ENCODE peak calls at places on chromosomes 11 and 22, in nine cellular contexts. One of them, this sample, is unnamed.

GRCh38 chr22:27842994-27843431 is 41.5 kb upstream of the MN1 start:
- DNase-seq in pancreas: no peak
- DNase-seq in transverse colon: no peak
- DNase-seq in tibial artery: no peak
- DNase-seq in H1: no peak
- DNase-seq in breast epithelium: no peak
- DNase-seq in upper lobe of right lung: no peak
- DNase-seq in HL-60: no peak
- DNase-seq in left lung: no peak
- DNase-seq in this sample: no peak

GRCh38 chr11:10984250-10984649 is 126.4 kb upstream of the ZBED5 start:
- DNase-seq in left lung: no peak
- DNase-seq in HL-60: no peak
- DNase-seq in upper lobe of right lung: no peak
- DNase-seq in transverse colon: no peak
- DNase-seq in tibial artery: no peak
- DNase-seq in H1: no peak
- DNase-seq in pancreas: no peak
- DNase-seq in breast epithelium: no peak
- DNase-seq in this sample: no peak

GRCh38 chr22:21837184-21837979 is 30.1 kb downstream of the MAPK1 start:
- DNase-seq in breast epithelium: peak; percentile 40
- DNase-seq in tibial artery: no peak
- DNase-seq in transverse colon: no peak
- DNase-seq in H1: peak; percentile 23
- DNase-seq in upper lobe of right lung: no peak
- DNase-seq in pancreas: no peak
- DNase-seq in left lung: no peak
- DNase-seq in HL-60: no peak
- DNase-seq in this sample: no peak

GRCh38 chr22:44680481-44680894 is 21.5 kb upstream of the PRR5 start:
- DNase-seq in HL-60: no peak
- DNase-seq in H1: no peak
- DNase-seq in transverse colon: no peak
- DNase-seq in upper lobe of right lung: no peak
- DNase-seq in pancreas: no peak
- DNase-seq in breast epithelium: no peak
- DNase-seq in left lung: no peak
- DNase-seq in tibial artery: no peak
- DNase-seq in this sample: no peak

GRCh38 chr11:65424200-65425104 is 1.9 kb downstream of the NEAT1 start:
- DNase-seq in breast epithelium: no peak
- DNase-seq in HL-60: no peak
- DNase-seq in upper lobe of right lung: peak; percentile 79
- DNase-seq in tibial artery: peak; percentile 75
- DNase-seq in H1: no peak
- DNase-seq in left lung: peak; percentile 68
- DNase-seq in transverse colon: peak; percentile 69
- DNase-seq in pancreas: peak; percentile 84
- DNase-seq in this sample: peak; percentile 40

GRCh38 chr11:117925198-117925925 is 3.8 kb downstream of the TMPRSS13 start:
- DNase-seq in H1: no peak
- DNase-seq in upper lobe of right lung: no peak
- DNase-seq in HL-60: no peak
- DNase-seq in breast epithelium: no peak
- DNase-seq in left lung: no peak
- DNase-seq in transverse colon: no peak
- DNase-seq in tibial artery: peak; percentile 52
- DNase-seq in pancreas: peak; percentile 36
- DNase-seq in this sample: no peak

GRCh38 chr11:67022341-67022933 is 497 bp upstream of the SYT12 start:
- DNase-seq in HL-60: no peak
- DNase-seq in left lung: no peak
- DNase-seq in upper lobe of right lung: no peak
- DNase-seq in tibial artery: peak; percentile 78
- DNase-seq in breast epithelium: peak; percentile 92
- DNase-seq in pancreas: peak; percentile 80
- DNase-seq in H1: no peak
- DNase-seq in transverse colon: peak; percentile 63
- DNase-seq in this sample: peak; percentile 72

GRCh38 chr11:71447791-71448256 is 369 bp downstream of the DHCR7 start:
- DNase-seq in left lung: no peak
- DNase-seq in H1: no peak
- DNase-seq in transverse colon: peak; percentile 47
- DNase-seq in breast epithelium: no peak
- DNase-seq in upper lobe of right lung: peak; percentile 76
- DNase-seq in tibial artery: no peak
- DNase-seq in pancreas: peak; percentile 78
- DNase-seq in HL-60: peak; percentile 9
- DNase-seq in this sample: peak; percentile 47

GRCh38 chr22:27682438-27682837 is 119.1 kb downstream of the MN1 start:
- DNase-seq in left lung: no peak
- DNase-seq in H1: no peak
- DNase-seq in HL-60: no peak
- DNase-seq in transverse colon: no peak
- DNase-seq in upper lobe of right lung: no peak
- DNase-seq in tibial artery: no peak
- DNase-seq in pancreas: no peak
- DNase-seq in breast epithelium: no peak
- DNase-seq in this sample: no peak

GRCh38 chr11:14756349-14756748 is 112.7 kb downstream of the PDE3B start:
- DNase-seq in breast epithelium: no peak
- DNase-seq in left lung: no peak
- DNase-seq in H1: no peak
- DNase-seq in tibial artery: no peak
- DNase-seq in transverse colon: no peak
- DNase-seq in HL-60: no peak
- DNase-seq in upper lobe of right lung: no peak
- DNase-seq in pancreas: no peak
- DNase-seq in this sample: no peak

GRCh38 chr22:44578516-44579230 is 80.6 kb upstream of the RTL6 start:
- DNase-seq in left lung: peak; percentile 10
- DNase-seq in upper lobe of right lung: peak; percentile 17
- DNase-seq in breast epithelium: no peak
- DNase-seq in transverse colon: no peak
- DNase-seq in H1: no peak
- DNase-seq in HL-60: no peak
- DNase-seq in tibial artery: peak; percentile 38
- DNase-seq in pancreas: peak; percentile 10
- DNase-seq in this sample: peak; percentile 26

GRCh38 chr22:47092896-47093311 is 330.5 kb downstream of the TBC1D22A start:
- DNase-seq in pancreas: no peak
- DNase-seq in H1: no peak
- DNase-seq in breast epithelium: no peak
- DNase-seq in left lung: no peak
- DNase-seq in transverse colon: no peak
- DNase-seq in tibial artery: peak; percentile 19
- DNase-seq in upper lobe of right lung: no peak
- DNase-seq in HL-60: no peak
- DNase-seq in this sample: no peak

GRCh38 chr11:74388678-74389327 is 9.4 kb downstream of the PGM2L1 start:
- DNase-seq in H1: no peak
- DNase-seq in upper lobe of right lung: no peak
- DNase-seq in breast epithelium: peak; percentile 55
- DNase-seq in HL-60: peak; percentile 60
- DNase-seq in transverse colon: peak; percentile 58
- DNase-seq in tibial artery: no peak
- DNase-seq in left lung: peak; percentile 40
- DNase-seq in pancreas: no peak
- DNase-seq in this sample: no peak

GRCh38 chr11:67113231-67113721 is 5.8 kb upstream of the KDM2A start:
- DNase-seq in H1: no peak
- DNase-seq in upper lobe of right lung: peak; percentile 42
- DNase-seq in breast epithelium: no peak
- DNase-seq in pancreas: peak; percentile 33
- DNase-seq in tibial artery: no peak
- DNase-seq in left lung: no peak
- DNase-seq in transverse colon: peak; percentile 50
- DNase-seq in HL-60: peak; percentile 65
- DNase-seq in this sample: no peak

GRCh38 chr11:66904981-66905521 is 48.2 kb downstream of the LRFN4 start:
- DNase-seq in H1: no peak
- DNase-seq in pancreas: no peak
- DNase-seq in upper lobe of right lung: no peak
- DNase-seq in left lung: no peak
- DNase-seq in breast epithelium: no peak
- DNase-seq in transverse colon: no peak
- DNase-seq in HL-60: no peak
- DNase-seq in tibial artery: no peak
- DNase-seq in this sample: no peak

GRCh38 chr11:134200688-134201087 is 23.1 kb downstream of the NCAPD3 start:
- DNase-seq in transverse colon: no peak
- DNase-seq in pancreas: no peak
- DNase-seq in left lung: no peak
- DNase-seq in breast epithelium: no peak
- DNase-seq in H1: no peak
- DNase-seq in HL-60: no peak
- DNase-seq in tibial artery: no peak
- DNase-seq in upper lobe of right lung: no peak
- DNase-seq in this sample: no peak

GRCh38 chr22:34760276-34761008 is 305.5 kb upstream of the ISX start:
- DNase-seq in transverse colon: no peak
- DNase-seq in pancreas: no peak
- DNase-seq in upper lobe of right lung: no peak
- DNase-seq in H1: no peak
- DNase-seq in tibial artery: no peak
- DNase-seq in left lung: no peak
- DNase-seq in breast epithelium: no peak
- DNase-seq in HL-60: no peak
- DNase-seq in this sample: no peak

GRCh38 chr22:33023119-33023827 is 34.9 kb downstream of the SYN3 start:
- DNase-seq in H1: no peak
- DNase-seq in breast epithelium: no peak
- DNase-seq in HL-60: no peak
- DNase-seq in tibial artery: no peak
- DNase-seq in upper lobe of right lung: no peak
- DNase-seq in transverse colon: no peak
- DNase-seq in left lung: no peak
- DNase-seq in pancreas: no peak
- DNase-seq in this sample: no peak

GRCh38 chr11:130636672-130637463 is 188.4 kb downstream of the ADAMTS15 start:
- DNase-seq in pancreas: no peak
- DNase-seq in HL-60: no peak
- DNase-seq in tibial artery: no peak
- DNase-seq in left lung: no peak
- DNase-seq in breast epithelium: peak; percentile 10
- DNase-seq in transverse colon: no peak
- DNase-seq in H1: no peak
- DNase-seq in upper lobe of right lung: no peak
- DNase-seq in this sample: no peak

GRCh38 chr11:909406-909805 is 1.2 kb downstream of the CHID1 start:
- DNase-seq in H1: no peak
- DNase-seq in pancreas: no peak
- DNase-seq in upper lobe of right lung: no peak
- DNase-seq in tibial artery: no peak
- DNase-seq in left lung: no peak
- DNase-seq in transverse colon: no peak
- DNase-seq in breast epithelium: no peak
- DNase-seq in HL-60: no peak
- DNase-seq in this sample: no peak

GRCh38 chr11:129960216-129961214 is 42.1 kb downstream of the PRDM10 start:
- DNase-seq in HL-60: no peak
- DNase-seq in transverse colon: no peak
- DNase-seq in H1: no peak
- DNase-seq in left lung: no peak
- DNase-seq in pancreas: no peak
- DNase-seq in tibial artery: no peak
- DNase-seq in breast epithelium: no peak
- DNase-seq in upper lobe of right lung: no peak
- DNase-seq in this sample: no peak

GRCh38 chr11:101974255-101974654 is 57.9 kb upstream of the ANGPTL5 start:
- DNase-seq in transverse colon: no peak
- DNase-seq in HL-60: no peak
- DNase-seq in pancreas: no peak
- DNase-seq in tibial artery: no peak
- DNase-seq in breast epithelium: no peak
- DNase-seq in upper lobe of right lung: no peak
- DNase-seq in H1: no peak
- DNase-seq in left lung: no peak
- DNase-seq in this sample: no peak
- TF ChIP-seq CTCF in transverse colon: no peak
- TF ChIP-seq CTCF in HL-60: no peak
- TF ChIP-seq CTCF in pancreas: no peak
- TF ChIP-seq CTCF in tibial artery: no peak
- TF ChIP-seq CTCF in breast epithelium: no peak
- TF ChIP-seq CTCF in upper lobe of right lung: peak; percentile 12
- TF ChIP-seq CTCF in H1: no peak
- TF ChIP-seq CTCF in left lung: no peak
- TF ChIP-seq CTCF in this sample: no peak

GRCh38 chr11:35097814-35098213 is 41.2 kb upstream of the CD44 start:
- DNase-seq in pancreas: no peak
- DNase-seq in HL-60: no peak
- DNase-seq in transverse colon: no peak
- DNase-seq in breast epithelium: no peak
- DNase-seq in tibial artery: no peak
- DNase-seq in left lung: no peak
- DNase-seq in H1: no peak
- DNase-seq in upper lobe of right lung: no peak
- DNase-seq in this sample: no peak
- H3K27ac ChIP-seq in pancreas: no peak overlapping the region
- H3K27ac ChIP-seq in HL-60: no peak overlapping the region
- H3K27ac ChIP-seq in transverse colon: peak overlapping the region; percentile 80
- H3K27ac ChIP-seq in breast epithelium: no peak overlapping the region
- H3K27ac ChIP-seq in tibial artery: peak overlapping the region; percentile 3
- H3K27ac ChIP-seq in left lung: no peak overlapping the region
- H3K27ac ChIP-seq in H1: no peak overlapping the region
- H3K27ac ChIP-seq in upper lobe of right lung: no peak overlapping the region
- H3K27ac ChIP-seq in this sample: no peak overlapping the region

DNA sequence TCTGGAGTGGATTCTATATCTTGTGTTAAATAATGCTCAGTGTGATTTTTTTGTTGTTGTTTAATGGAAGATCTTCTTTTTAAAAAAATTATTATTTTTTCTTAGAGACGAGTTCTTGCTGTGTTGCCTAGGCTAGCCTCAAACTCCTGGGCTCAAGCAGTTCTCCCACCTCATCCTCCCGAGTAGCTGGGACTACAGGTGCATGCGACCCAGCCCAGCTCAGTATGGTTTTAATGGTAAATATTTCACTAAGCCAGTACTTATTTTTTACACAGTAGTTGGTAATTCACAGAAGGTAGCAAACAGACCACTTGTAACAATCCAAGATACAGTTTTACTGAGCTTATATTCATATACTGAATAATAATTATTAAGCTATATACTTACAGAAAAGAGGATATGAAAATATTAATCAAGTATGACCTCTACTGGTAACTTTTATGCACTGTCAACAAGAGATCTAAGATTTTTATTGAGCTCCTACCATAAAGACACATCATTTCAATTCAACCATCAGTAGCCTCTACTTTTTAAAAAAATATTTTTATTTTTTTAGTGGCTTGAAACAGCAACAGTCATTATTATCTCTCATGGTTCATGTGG is 6.1 kb upstream of the CD59 start:
- DNase-seq in H1: no peak
- DNase-seq in transverse colon: no peak
- DNase-seq in tibial artery: no peak
- DNase-seq in HL-60: no peak
- DNase-seq in breast epithelium: no peak
- DNase-seq in pancreas: no peak
- DNase-seq in upper lobe of right lung: no peak
- DNase-seq in left lung: no peak
- DNase-seq in this sample: no peak
- TF ChIP-seq CTCF in H1: no peak
- TF ChIP-seq CTCF in transverse colon: peak; percentile 45
- TF ChIP-seq CTCF in tibial artery: peak; percentile 43
- TF ChIP-seq CTCF in HL-60: peak; percentile 37
- TF ChIP-seq CTCF in breast epithelium: peak; percentile 38
- TF ChIP-seq CTCF in pancreas: peak; percentile 30
- TF ChIP-seq CTCF in upper lobe of right lung: peak; percentile 69
- TF ChIP-seq CTCF in left lung: peak; percentile 50
- TF ChIP-seq CTCF in this sample: peak; percentile 59

GRCh38 chr22:38739300-38740055 is 16.3 kb downstream of the SUN2 start:
- DNase-seq in HL-60: no peak
- DNase-seq in transverse colon: no peak
- DNase-seq in breast epithelium: no peak
- DNase-seq in left lung: no peak
- DNase-seq in pancreas: no peak
- DNase-seq in H1: no peak
- DNase-seq in upper lobe of right lung: no peak
- DNase-seq in tibial artery: no peak
- DNase-seq in this sample: no peak
- H3K27ac ChIP-seq in HL-60: no peak overlapping the region
- H3K27ac ChIP-seq in transverse colon: no peak overlapping the region
- H3K27ac ChIP-seq in breast epithelium: no peak overlapping the region
- H3K27ac ChIP-seq in left lung: no peak overlapping the region
- H3K27ac ChIP-seq in pancreas: no peak overlapping the region
- H3K27ac ChIP-seq in H1: no peak overlapping the region
- H3K27ac ChIP-seq in upper lobe of right lung: no peak overlapping the region
- H3K27ac ChIP-seq in tibial artery: no peak overlapping the region
- H3K27ac ChIP-seq in this sample: peak overlapping the region; percentile 97